ENCODE peak calls at places on chromosomes 7 and 10, in six cellular contexts. One of them, this sample, is unnamed.

GRCh38 chr7:45882465-45882810 is 5.8 kb upstream of the IGFBP1 start:
- DNase-seq in AG09309: no peak
- DNase-seq in cardiac muscle cell: no peak
- DNase-seq in thoracic aorta: no peak
- DNase-seq in K562: no peak
- DNase-seq in esophagus squamous epithelium: no peak
- DNase-seq in this sample: no peak

GRCh38 chr7:128875523-128875948 is 12.9 kb downstream of the ATP6V1F start:
- DNase-seq in AG09309: no peak
- DNase-seq in cardiac muscle cell: no peak
- DNase-seq in thoracic aorta: no peak
- DNase-seq in K562: no peak
- DNase-seq in esophagus squamous epithelium: no peak
- DNase-seq in this sample: no peak

GRCh38 chr10:42930516-42931205 is 146.2 kb upstream of the RET start:
- DNase-seq in AG09309: no peak
- DNase-seq in cardiac muscle cell: no peak
- DNase-seq in thoracic aorta: no peak
- DNase-seq in K562: no peak
- DNase-seq in esophagus squamous epithelium: no peak
- DNase-seq in this sample: no peak

GRCh38 chr7:5699467-5699866 is 82.0 kb downstream of the RNF216 start:
- DNase-seq in AG09309: no peak
- DNase-seq in cardiac muscle cell: no peak
- DNase-seq in thoracic aorta: no peak
- DNase-seq in K562: no peak
- DNase-seq in esophagus squamous epithelium: no peak
- DNase-seq in this sample: no peak

GRCh38 chr7:121530251-121531174 is 134.4 kb upstream of the FAM3C start:
- DNase-seq in AG09309: peak
- DNase-seq in cardiac muscle cell: peak
- DNase-seq in thoracic aorta: no peak
- DNase-seq in K562: no peak
- DNase-seq in esophagus squamous epithelium: no peak
- DNase-seq in this sample: peak

GRCh38 chr7:7861211-7861633 is 107.4 kb upstream of the GLCCI1 start:
- DNase-seq in AG09309: peak
- DNase-seq in cardiac muscle cell: peak
- DNase-seq in thoracic aorta: no peak
- DNase-seq in K562: no peak
- DNase-seq in esophagus squamous epithelium: no peak
- DNase-seq in this sample: no peak

GRCh38 chr7:157830331-157830730 is 493.5 kb downstream of the DNAJB6 start:
- DNase-seq in AG09309: no peak
- DNase-seq in cardiac muscle cell: no peak
- DNase-seq in thoracic aorta: no peak
- DNase-seq in K562: no peak
- DNase-seq in esophagus squamous epithelium: no peak
- DNase-seq in this sample: no peak

GRCh38 chr10:99560277-99561126 is 27.8 kb downstream of the NKX2-3 start:
- DNase-seq in AG09309: peak
- DNase-seq in cardiac muscle cell: peak
- DNase-seq in thoracic aorta: no peak
- DNase-seq in K562: peak
- DNase-seq in esophagus squamous epithelium: no peak
- DNase-seq in this sample: no peak

GRCh38 chr10:114726820-114727271 is 68.8 kb upstream of the ABLIM1 start:
- DNase-seq in AG09309: no peak
- DNase-seq in cardiac muscle cell: no peak
- DNase-seq in thoracic aorta: no peak
- DNase-seq in K562: no peak
- DNase-seq in esophagus squamous epithelium: no peak
- DNase-seq in this sample: no peak

GRCh38 chr10:14602807-14603538 is 171.7 kb downstream of the FAM107B start:
- DNase-seq in AG09309: no peak
- DNase-seq in cardiac muscle cell: no peak
- DNase-seq in thoracic aorta: no peak
- DNase-seq in K562: no peak
- DNase-seq in esophagus squamous epithelium: no peak
- DNase-seq in this sample: no peak

GRCh38 chr7:7554647-7555575 is 11.8 kb upstream of the MIOS start:
- DNase-seq in AG09309: no peak
- DNase-seq in cardiac muscle cell: no peak
- DNase-seq in thoracic aorta: no peak
- DNase-seq in K562: no peak
- DNase-seq in esophagus squamous epithelium: no peak
- DNase-seq in this sample: no peak

GRCh38 chr7:51300762-51301674 is 15.6 kb downstream of the COBL start:
- DNase-seq in AG09309: no peak
- DNase-seq in cardiac muscle cell: no peak
- DNase-seq in thoracic aorta: no peak
- DNase-seq in K562: no peak
- DNase-seq in esophagus squamous epithelium: no peak
- DNase-seq in this sample: no peak

GRCh38 chr10:103612462-103613365 is 119.2 kb downstream of the NEURL1 start:
- DNase-seq in AG09309: peak
- DNase-seq in cardiac muscle cell: peak
- DNase-seq in thoracic aorta: no peak
- DNase-seq in K562: peak
- DNase-seq in esophagus squamous epithelium: no peak
- DNase-seq in this sample: no peak

GRCh38 chr10:32112055-32112454 is 55.8 kb upstream of the KIF5B start:
- DNase-seq in AG09309: peak
- DNase-seq in cardiac muscle cell: peak
- DNase-seq in thoracic aorta: no peak
- DNase-seq in K562: no peak
- DNase-seq in esophagus squamous epithelium: no peak
- DNase-seq in this sample: peak

GRCh38 chr10:37563107-37563714 is 294.2 kb downstream of the ZNF248 start:
- DNase-seq in AG09309: no peak
- DNase-seq in cardiac muscle cell: no peak
- DNase-seq in thoracic aorta: no peak
- DNase-seq in K562: no peak
- DNase-seq in esophagus squamous epithelium: no peak
- DNase-seq in this sample: no peak

GRCh38 chr7:140417456-140418155 is 13.7 kb downstream of the RAB19 start:
- DNase-seq in AG09309: no peak
- DNase-seq in cardiac muscle cell: no peak
- DNase-seq in thoracic aorta: no peak
- DNase-seq in K562: no peak
- DNase-seq in esophagus squamous epithelium: no peak
- DNase-seq in this sample: no peak

GRCh38 chr7:135831451-135832220 is 83.0 kb upstream of the FAM180A start:
- DNase-seq in AG09309: no peak
- DNase-seq in cardiac muscle cell: peak
- DNase-seq in thoracic aorta: no peak
- DNase-seq in K562: no peak
- DNase-seq in esophagus squamous epithelium: no peak
- DNase-seq in this sample: no peak

GRCh38 chr10:77204171-77204570 is 433.4 kb downstream of the KCNMA1 start:
- DNase-seq in AG09309: no peak
- DNase-seq in cardiac muscle cell: no peak
- DNase-seq in thoracic aorta: no peak
- DNase-seq in K562: no peak
- DNase-seq in esophagus squamous epithelium: no peak
- DNase-seq in this sample: no peak

GRCh38 chr10:47379901-47380300 is 4.2 kb downstream of the ZNF488 start:
- DNase-seq in AG09309: no peak
- DNase-seq in cardiac muscle cell: no peak
- DNase-seq in thoracic aorta: no peak
- DNase-seq in K562: no peak
- DNase-seq in esophagus squamous epithelium: no peak
- DNase-seq in this sample: no peak

GRCh38 chr10:124152139-124152780 is 58.9 kb upstream of the CHST15 start:
- DNase-seq in AG09309: peak
- DNase-seq in cardiac muscle cell: peak
- DNase-seq in thoracic aorta: peak
- DNase-seq in K562: no peak
- DNase-seq in esophagus squamous epithelium: no peak
- DNase-seq in this sample: peak

GRCh38 chr7:21497072-21497471 is 45.8 kb upstream of the DNAH11 start:
- DNase-seq in AG09309: no peak
- DNase-seq in cardiac muscle cell: peak
- DNase-seq in thoracic aorta: no peak
- DNase-seq in K562: no peak
- DNase-seq in esophagus squamous epithelium: no peak
- DNase-seq in this sample: no peak

GRCh38 chr7:55127135-55127551 is 108.3 kb downstream of the EGFR start:
- DNase-seq in AG09309: no peak
- DNase-seq in cardiac muscle cell: peak
- DNase-seq in thoracic aorta: no peak
- DNase-seq in K562: no peak
- DNase-seq in esophagus squamous epithelium: no peak
- DNase-seq in this sample: no peak

GRCh38 chr7:117405519-117405918 is 21.8 kb downstream of the ASZ1 start:
- DNase-seq in AG09309: no peak
- DNase-seq in cardiac muscle cell: no peak
- DNase-seq in thoracic aorta: no peak
- DNase-seq in K562: no peak
- DNase-seq in esophagus squamous epithelium: no peak
- DNase-seq in this sample: no peak
- TF ChIP-seq CTCF in AG09309: no peak
- TF ChIP-seq CTCF in cardiac muscle cell: no peak
- TF ChIP-seq CTCF in thoracic aorta: no peak
- TF ChIP-seq CTCF in K562: no peak
- TF ChIP-seq CTCF in esophagus squamous epithelium: no peak
- TF ChIP-seq CTCF in this sample: no peak

GRCh38 chr10:21513035-21513434 is 12.4 kb downstream of the SKIDA1 start:
- DNase-seq in AG09309: no peak
- DNase-seq in cardiac muscle cell: no peak
- DNase-seq in thoracic aorta: no peak
- DNase-seq in K562: no peak
- DNase-seq in esophagus squamous epithelium: no peak
- DNase-seq in this sample: no peak

GRCh38 chr10:21515581-21516269 is 9.8 kb downstream of the SKIDA1 start:
- DNase-seq in AG09309: no peak
- DNase-seq in cardiac muscle cell: no peak
- DNase-seq in thoracic aorta: no peak
- DNase-seq in K562: no peak
- DNase-seq in esophagus squamous epithelium: no peak
- DNase-seq in this sample: no peak

GRCh38 chr10:21514101-21514807 is 11.2 kb downstream of the SKIDA1 start:
- DNase-seq in AG09309: no peak
- DNase-seq in cardiac muscle cell: no peak
- DNase-seq in thoracic aorta: no peak
- DNase-seq in K562: no peak
- DNase-seq in esophagus squamous epithelium: no peak
- DNase-seq in this sample: no peak

GRCh38 chr10:21516270-21517131 is 9.0 kb downstream of the SKIDA1 start:
- DNase-seq in AG09309: no peak
- DNase-seq in cardiac muscle cell: peak
- DNase-seq in thoracic aorta: no peak
- DNase-seq in K562: peak
- DNase-seq in esophagus squamous epithelium: no peak
- DNase-seq in this sample: no peak

DNA sequence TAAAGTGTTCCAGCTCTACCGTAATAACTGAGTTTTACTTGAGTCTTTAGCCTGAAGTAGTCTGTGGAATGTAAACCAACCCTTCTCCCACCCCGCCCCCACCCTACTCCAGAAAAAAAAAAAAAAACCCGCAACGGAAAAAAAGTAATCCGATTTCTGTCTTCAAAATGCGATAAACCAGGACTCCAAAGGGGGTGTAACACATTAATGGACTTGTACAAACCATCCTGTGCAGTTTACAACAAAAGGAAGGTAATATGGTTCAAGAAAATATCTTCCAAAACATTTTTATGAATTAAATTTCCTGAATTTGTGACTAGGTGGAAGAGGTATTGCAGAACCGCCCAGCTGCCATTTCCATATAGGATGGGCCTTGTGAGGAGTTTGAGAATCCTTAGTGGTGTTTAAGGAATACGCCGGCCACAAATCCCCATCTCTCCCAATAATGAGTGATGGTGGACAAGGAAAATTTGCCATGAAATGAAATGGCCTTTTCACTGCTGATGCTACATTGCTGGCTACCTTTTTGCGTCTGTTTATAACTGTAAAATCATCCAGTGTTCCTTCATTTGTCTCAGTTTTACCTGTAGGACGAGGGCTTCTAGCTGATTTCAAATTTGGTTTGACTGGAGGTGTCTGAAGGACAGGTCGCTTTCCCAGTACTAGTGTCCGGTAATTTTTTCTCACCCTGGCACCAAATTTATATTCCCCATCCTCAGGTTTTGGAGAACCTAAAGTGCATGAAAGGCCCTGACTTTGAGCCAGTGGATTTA is 10.5 kb downstream of the SKIDA1 start:
- DNase-seq in AG09309: no peak
- DNase-seq in cardiac muscle cell: no peak
- DNase-seq in thoracic aorta: no peak
- DNase-seq in K562: no peak
- DNase-seq in esophagus squamous epithelium: no peak
- DNase-seq in this sample: no peak
- H3K4me3 ChIP-seq in AG09309: no peak
- H3K4me3 ChIP-seq in cardiac muscle cell: peak
- H3K4me3 ChIP-seq in thoracic aorta: no peak
- H3K4me3 ChIP-seq in K562: no peak
- H3K4me3 ChIP-seq in esophagus squamous epithelium: no peak
- H3K4me3 ChIP-seq in this sample: peak

GRCh38 chr10:109932391-109932790 is 9.1 kb upstream of the XPNPEP1 start:
- DNase-seq in AG09309: no peak
- DNase-seq in cardiac muscle cell: no peak
- DNase-seq in thoracic aorta: no peak
- DNase-seq in K562: no peak
- DNase-seq in esophagus squamous epithelium: no peak
- DNase-seq in this sample: no peak
- TF ChIP-seq CTCF in AG09309: no peak
- TF ChIP-seq CTCF in cardiac muscle cell: no peak
- TF ChIP-seq CTCF in thoracic aorta: no peak
- TF ChIP-seq CTCF in K562: no peak
- TF ChIP-seq CTCF in esophagus squamous epithelium: no peak
- TF ChIP-seq CTCF in this sample: no peak

DNA sequence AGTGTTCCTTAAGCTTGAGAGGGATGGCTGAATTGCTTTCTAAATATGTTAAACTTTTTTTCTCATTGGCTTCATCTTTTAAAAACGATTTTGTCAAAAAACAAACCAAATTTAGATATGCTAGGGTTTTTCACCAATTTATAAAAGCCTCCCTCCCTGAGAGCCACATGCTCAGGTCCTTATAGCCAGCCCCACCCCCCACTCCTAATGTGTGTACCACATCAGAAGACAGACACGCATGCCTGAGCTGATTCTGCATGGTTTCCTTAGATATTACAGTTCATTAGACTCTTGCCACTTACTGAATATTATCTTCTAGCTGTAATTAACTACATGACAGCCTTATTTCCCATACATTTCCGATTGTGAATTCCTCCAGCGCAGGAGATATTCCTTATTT is 2.0 kb downstream of the CUL1 start:
- DNase-seq in AG09309: no peak
- DNase-seq in cardiac muscle cell: peak
- DNase-seq in thoracic aorta: no peak
- DNase-seq in K562: peak
- DNase-seq in esophagus squamous epithelium: no peak
- DNase-seq in this sample: peak
- H3K4me3 ChIP-seq in AG09309: peak
- H3K4me3 ChIP-seq in cardiac muscle cell: peak
- H3K4me3 ChIP-seq in thoracic aorta: peak
- H3K4me3 ChIP-seq in K562: peak
- H3K4me3 ChIP-seq in esophagus squamous epithelium: peak
- H3K4me3 ChIP-seq in this sample: peak